ENCODE peak calls at places on chromosomes 5 and 9, in nine cellular contexts. W is upper lobe of left lung, R is GM12865, K is cardiac fibroblast, X is tibial artery, U is thoracic aorta, P is right atrium auricular region, G is WTC11, C is endothelial cell. J is an unnamed sample.

GRCh38 chr9:112921549-112921948 is 30.9 kb upstream of the SLC46A2 start:
- DNase-seq in W (no peak), R (peak), K (peak), X (no peak), U (no peak), P (no peak), G (no peak), C (peak), J (no peak)

GRCh38 chr5:33400675-33401074 is 40.1 kb upstream of the TARS1 start:
- DNase-seq in W (no peak), R (peak), K (no peak), X (no peak), U (no peak), P (no peak), G (no peak), C (peak), J (no peak)

GRCh38 chr9:120438111-120438510 is 141.9 kb downstream of the CDK5RAP2 start:
- DNase-seq in W (no peak), R (no peak), K (peak), X (no peak), U (no peak), P (no peak), G (no peak), C (no peak), J (no peak)

GRCh38 chr5:116696356-116696755 is 121.7 kb upstream of the SEMA6A start:
- DNase-seq in W (no peak), R (peak), K (no peak), X (no peak), U (no peak), P (no peak), G (no peak), C (no peak), J (no peak)

GRCh38 chr5:96408841-96409458 is 24.1 kb downstream of the PCSK1 start:
- DNase-seq in W (no peak), R (no peak), K (peak), X (no peak), U (no peak), P (no peak), G (no peak), C (no peak), J (no peak)

GRCh38 chr5:15850536-15850935 is 329.1 kb downstream of the MARCHF11 start:
- DNase-seq in W (no peak), R (no peak), K (no peak), X (no peak), U (no peak), P (no peak), G (no peak), C (no peak), J (no peak)

GRCh38 chr5:118762291-118762690 is 226.1 kb downstream of the DTWD2 start:
- DNase-seq in W (no peak), R (no peak), K (no peak), X (no peak), U (no peak), P (no peak), G (peak), C (no peak), J (no peak)

GRCh38 chr9:93126825-93127368 is 7.2 kb downstream of the NINJ1 start:
- DNase-seq in W (no peak), R (no peak), K (peak), X (peak), U (peak), P (no peak), G (no peak), C (no peak), J (no peak)

GRCh38 chr9:111975709-111976108 is 79.1 kb downstream of the UGCG start:
- DNase-seq in W (peak), R (peak), K (no peak), X (peak), U (no peak), P (no peak), G (peak), C (no peak), J (peak)

GRCh38 chr5:19099195-19099594 is 888.8 kb downstream of the CDH18 start:
- DNase-seq in W (no peak), R (no peak), K (no peak), X (no peak), U (no peak), P (no peak), G (no peak), C (no peak), J (no peak)

GRCh38 chr5:138460032-138460693 is 5.1 kb upstream of the EGR1 start:
- DNase-seq in W (no peak), R (no peak), K (no peak), X (no peak), U (no peak), P (no peak), G (no peak), C (no peak), J (no peak)

GRCh38 chr5:142960309-142960696 is 190.1 kb downstream of the ARHGAP26 start:
- DNase-seq in W (no peak), R (no peak), K (peak), X (no peak), U (no peak), P (no peak), G (no peak), C (no peak), J (no peak)

GRCh38 chr9:69131682-69132081 is 42.4 kb upstream of the TJP2 start:
- DNase-seq in W (no peak), R (no peak), K (peak), X (peak), U (peak), P (no peak), G (no peak), C (no peak), J (no peak)

GRCh38 chr9:124001445-124001799 is 10.1 kb upstream of the LHX2 start:
- DNase-seq in W (no peak), R (no peak), K (no peak), X (peak), U (no peak), P (no peak), G (no peak), C (no peak), J (no peak)

GRCh38 chr5:10521466-10522223 is 42.2 kb upstream of the ANKRD33B start:
- DNase-seq in W (no peak), R (no peak), K (no peak), X (peak), U (no peak), P (no peak), G (peak), C (no peak), J (no peak)

GRCh38 chr9:99335280-99335679 is 113.2 kb downstream of the SEC61B start:
- DNase-seq in W (no peak), R (peak), K (no peak), X (no peak), U (no peak), P (no peak), G (no peak), C (no peak), J (no peak)

GRCh38 chr5:74536658-74537057 is 103.9 kb downstream of the ENC1 start:
- DNase-seq in W (no peak), R (no peak), K (no peak), X (no peak), U (no peak), P (no peak), G (no peak), C (no peak), J (no peak)

GRCh38 chr5:139642213-139642612 is 5.9 kb upstream of the CXXC5 start:
- DNase-seq in W (peak), R (no peak), K (no peak), X (peak), U (no peak), P (no peak), G (no peak), C (no peak), J (no peak)

GRCh38 chr5:158431369-158432029 is 572.6 kb upstream of the CLINT1 start:
- DNase-seq in W (no peak), R (peak), K (peak), X (no peak), U (no peak), P (no peak), G (no peak), C (no peak), J (no peak)

GRCh38 chr9:125532412-125532811 is 174.6 kb downstream of the MAPKAP1 start:
- DNase-seq in W (no peak), R (no peak), K (no peak), X (no peak), U (no peak), P (no peak), G (no peak), C (no peak), J (no peak)

GRCh38 chr5:93904917-93905316 is 163.5 kb upstream of the POU5F2 start:
- DNase-seq in W (no peak), R (no peak), K (no peak), X (no peak), U (no peak), P (no peak), G (no peak), C (no peak), J (no peak)

GRCh38 chr5:142939884-142940283 is 169.7 kb downstream of the ARHGAP26 start:
- DNase-seq in W (no peak), R (no peak), K (no peak), X (no peak), U (no peak), P (no peak), G (no peak), C (no peak), J (no peak)

GRCh38 chr5:17511775-17512325 is 6.3 kb upstream of the TAF11L3 start:
- DNase-seq in W (no peak), R (no peak), K (no peak), X (no peak), U (no peak), P (no peak), G (no peak), C (no peak), J (no peak)

GRCh38 chr5:14879393-14879792 is 7.8 kb upstream of the ANKH start:
- DNase-seq in W (no peak), R (no peak), K (no peak), X (no peak), U (no peak), P (no peak), G (no peak), C (no peak), J (no peak)

GRCh38 chr9:72807765-72808445 is 144.9 kb downstream of the ALDH1A1 start:
- DNase-seq in W (no peak), R (peak), K (peak), X (no peak), U (no peak), P (no peak), G (peak), C (no peak), J (no peak)

GRCh38 chr9:116152941-116153764 is 438 bp upstream of the PAPPA start:
- DNase-seq in W (no peak), R (no peak), K (peak), X (no peak), U (no peak), P (no peak), G (peak), C (no peak), J (no peak)

GRCh38 chr5:95960802-95961616 is 642 bp downstream of the ELL2 start:
- DNase-seq in W (peak), R (peak), K (peak), X (peak), U (peak), P (no peak), G (peak), C (peak), J (no peak)

GRCh38 chr5:132459983-132460834 is 30.4 kb downstream of the IRF1 start:
- DNase-seq in W (peak), R (peak), K (no peak), X (peak), U (no peak), P (no peak), G (no peak), C (no peak), J (peak)

GRCh38 chr9:15576350-15577050 is 23.7 kb downstream of the CCDC171 start:
- DNase-seq in W (peak), R (no peak), K (peak), X (no peak), U (no peak), P (no peak), G (no peak), C (no peak), J (no peak)

GRCh38 chr9:132546148-132547051 is 36.0 kb upstream of the BARHL1 start:
- DNase-seq in W (no peak), R (no peak), K (peak), X (no peak), U (no peak), P (no peak), G (peak), C (peak), J (peak)

GRCh38 chr5:56409331-56410190 is 176.4 kb upstream of the ANKRD55 start:
- DNase-seq in W (no peak), R (no peak), K (peak), X (no peak), U (no peak), P (no peak), G (no peak), C (no peak), J (no peak)

GRCh38 chr5:123035950-123036390 is 555 bp downstream of the PPIC start:
- DNase-seq in W (peak), R (peak), K (peak), X (peak), U (peak), P (peak), G (peak), C (peak), J (no peak)

GRCh38 chr9:130328349-130328801 is 62.8 kb downstream of the HMCN2 start:
- DNase-seq in W (no peak), R (no peak), K (peak), X (peak), U (no peak), P (peak), G (no peak), C (no peak), J (no peak)

GRCh38 chr9:131446276-131446675 is 52.4 kb downstream of the PRRC2B start:
- DNase-seq in W (no peak), R (no peak), K (no peak), X (peak), U (no peak), P (no peak), G (no peak), C (no peak), J (no peak)

GRCh38 chr5:68384936-68385594 is 169.5 kb downstream of the PIK3R1 start:
- DNase-seq in W (no peak), R (no peak), K (no peak), X (no peak), U (no peak), P (no peak), G (no peak), C (no peak), J (no peak)

GRCh38 chr9:3475300-3476020 is 50.3 kb downstream of the RFX3 start:
- DNase-seq in W (no peak), R (peak), K (no peak), X (no peak), U (no peak), P (no peak), G (peak), C (no peak), J (no peak)
- TF ChIP-seq CTCF in W (no peak), R (no peak), K (no peak), X (no peak), U (no peak), P (no peak), G (no peak), C (no peak), J (no peak)

GRCh38 chr9:77789891-77790290 is 141.8 kb upstream of the GNA14 start:
- DNase-seq in W (no peak), R (no peak), K (no peak), X (no peak), U (no peak), P (no peak), G (no peak), C (no peak), J (no peak)

DNA sequence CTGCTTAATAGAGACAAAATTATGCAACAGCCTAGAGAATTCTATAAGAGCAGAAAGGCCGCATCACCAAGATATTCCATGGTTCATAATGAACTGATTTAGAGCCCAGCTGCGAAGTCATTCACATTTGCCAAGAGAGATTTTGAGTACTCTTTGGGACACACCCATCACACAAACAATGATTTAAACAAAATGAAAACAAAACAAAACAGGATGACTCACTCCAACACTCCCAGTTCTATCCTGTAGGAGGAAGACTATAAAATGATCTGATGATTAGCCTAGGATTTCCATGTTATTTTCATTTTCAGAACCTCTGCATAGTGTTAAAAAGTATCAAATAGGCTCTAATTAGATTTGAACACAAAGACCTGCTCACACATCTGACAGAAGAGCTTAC is 145.8 kb upstream of the GNA14 start:
- DNase-seq in W (no peak), R (no peak), K (peak), X (no peak), U (no peak), P (no peak), G (no peak), C (no peak), J (no peak)
- TF ChIP-seq CTCF in W (peak), R (no peak), K (peak), X (no peak), U (no peak), P (no peak), G (no peak), C (peak), J (no peak)

GRCh38 chr5:87536365-87536764 is 123.6 kb upstream of the CCNH start:
- DNase-seq in W (no peak), R (no peak), K (no peak), X (no peak), U (no peak), P (no peak), G (no peak), C (no peak), J (no peak)

GRCh38 chr5:87541033-87541432 is 128.3 kb upstream of the CCNH start:
- DNase-seq in W (no peak), R (peak), K (peak), X (no peak), U (peak), P (no peak), G (peak), C (peak), J (no peak)

GRCh38 chr5:87541668-87542067 is 128.9 kb upstream of the CCNH start:
- DNase-seq in W (no peak), R (no peak), K (no peak), X (no peak), U (no peak), P (no peak), G (no peak), C (no peak), J (no peak)

GRCh38 chr5:87539839-87540238 is 127.1 kb upstream of the CCNH start:
- DNase-seq in W (no peak), R (no peak), K (no peak), X (no peak), U (no peak), P (no peak), G (no peak), C (no peak), J (no peak)
- TF ChIP-seq CTCF in W (no peak), R (no peak), K (no peak), X (no peak), U (no peak), P (no peak), G (no peak), C (no peak), J (no peak)

DNA sequence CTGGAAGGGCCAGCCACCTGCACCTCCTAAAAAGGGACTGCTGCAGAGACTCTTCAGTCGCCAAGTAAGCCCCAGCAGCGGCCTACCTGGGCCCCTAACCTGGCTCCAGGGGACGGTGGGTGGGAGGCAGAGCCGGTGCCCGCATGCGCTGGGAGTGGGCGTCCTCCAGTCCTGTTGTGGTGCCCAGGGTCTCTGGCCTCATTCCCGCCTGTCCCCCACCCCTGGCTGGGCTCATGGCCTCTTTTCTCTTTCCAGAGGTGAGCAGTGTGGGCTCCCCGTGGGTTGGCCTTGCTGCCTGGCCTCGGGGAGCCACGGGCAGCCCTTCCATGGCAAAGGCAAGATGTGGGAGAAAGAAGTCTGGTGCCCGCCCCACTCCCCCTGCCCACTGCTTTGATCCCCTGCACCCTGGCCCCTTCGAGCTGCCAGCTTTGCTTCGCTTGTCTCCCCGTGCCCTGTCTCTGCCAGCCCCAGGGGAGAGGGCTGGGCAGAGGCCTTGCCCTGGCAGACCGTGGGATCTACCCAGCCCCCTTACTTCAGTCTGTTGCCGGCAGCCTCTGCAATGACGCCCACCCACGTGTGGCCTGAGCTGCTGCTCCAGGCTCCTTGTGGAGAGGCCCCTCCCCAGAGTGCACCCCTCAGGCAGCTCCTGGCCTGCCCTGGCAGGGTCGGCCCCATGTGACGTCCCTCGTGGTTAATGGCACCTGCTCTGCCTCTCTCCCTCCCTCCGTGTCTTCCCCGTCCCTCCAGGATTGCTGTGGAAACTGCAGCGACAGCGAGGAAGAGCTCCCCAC is 5.4 kb upstream of the PRR7 start:
- DNase-seq in W (no peak), R (no peak), K (no peak), X (no peak), U (no peak), P (no peak), G (no peak), C (no peak), J (no peak)
- TF ChIP-seq CTCF in W (no peak), R (no peak), K (no peak), X (no peak), U (no peak), P (no peak), G (no peak), C (no peak), J (no peak)

DNA sequence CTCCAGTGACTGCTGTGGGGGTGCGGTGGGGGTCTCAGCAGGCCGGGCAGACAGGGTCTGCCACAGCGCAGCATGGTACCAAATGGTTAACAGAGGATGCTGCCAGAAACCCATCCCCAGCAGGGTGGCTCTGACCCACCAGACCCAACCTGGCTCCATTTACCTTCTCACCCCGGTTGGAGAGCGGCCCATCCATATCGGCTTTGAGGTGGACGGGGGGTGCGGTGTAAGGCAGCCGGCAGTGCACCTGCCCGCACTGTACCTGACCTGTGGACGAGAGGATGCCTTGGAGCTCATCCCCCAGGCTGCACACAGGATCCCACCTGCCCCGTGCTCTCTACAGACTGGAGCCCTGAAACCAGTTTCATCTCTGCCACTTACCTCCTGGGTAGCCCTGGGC is 19.3 kb downstream of the LHX6 start:
- DNase-seq in W (no peak), R (no peak), K (no peak), X (no peak), U (no peak), P (no peak), G (no peak), C (no peak), J (no peak)
- TF ChIP-seq CTCF in W (no peak), R (no peak), K (no peak), X (no peak), U (no peak), P (no peak), G (no peak), C (no peak), J (no peak)

J was measured in DND-41.